ENCODE peak calls at places on chromosomes 12 and 14, in seven cellular contexts. I is IMR-90, B is ovary, C is body of pancreas, H is stomach, V is Caco-2, L is gastrocnemius medialis. T is an unnamed sample. For H3K36me3, the result is how much of the 10 kb centered on the place peaks cover.

GRCh38 chr12:5830121-5830520 is 114.9 kb downstream of the ANO2 start:
- DNase-seq in C (no peak), B (no peak), V (no peak), I (no peak), H (no peak), L (no peak), T (no peak)

GRCh38 chr14:33642080-33642479 is 308.8 kb downstream of the EGLN3 start:
- DNase-seq in I (no peak), H (no peak), C (no peak), L (no peak), B (no peak), V (no peak), T (no peak)

GRCh38 chr12:96587691-96588090 is 98.3 kb downstream of the CFAP54 start:
- DNase-seq in B (no peak), L (no peak), I (peak), H (no peak), V (no peak), C (no peak), T (no peak)

GRCh38 chr14:100066984-100067383 is 1.8 kb downstream of the EVL start:
- DNase-seq in H (no peak), I (no peak), L (no peak), V (no peak), B (no peak), C (no peak), T (no peak)

GRCh38 chr12:52942056-52942913 is 6.6 kb upstream of the KRT18 start:
- DNase-seq in I (peak), B (no peak), C (no peak), L (no peak), V (peak), H (peak), T (no peak)

GRCh38 chr14:99241314-99242035 is 30.5 kb downstream of the BCL11B start:
- DNase-seq in C (no peak), H (no peak), B (no peak), V (no peak), I (no peak), L (no peak), T (no peak)

GRCh38 chr12:80269953-80270552 is 170.7 kb downstream of the OTOGL start:
- DNase-seq in B (no peak), V (peak), L (no peak), I (peak), C (no peak), H (no peak), T (no peak)

GRCh38 chr12:6548556-6549378 is 7.1 kb downstream of the IFFO1 start:
- DNase-seq in H (no peak), L (peak), V (no peak), B (no peak), I (peak), C (no peak), T (no peak)

GRCh38 chr12:56574210-56574609 is 52.6 kb downstream of the RBMS2 start:
- DNase-seq in B (no peak), C (no peak), L (no peak), I (peak), H (no peak), V (no peak), T (no peak)

GRCh38 chr14:93348292-93348691 is 1.3 kb downstream of the COX8C start:
- DNase-seq in V (no peak), C (no peak), I (no peak), B (no peak), H (no peak), L (no peak), T (no peak)

GRCh38 chr14:92595267-92595666 is 81.7 kb downstream of the RIN3 start:
- DNase-seq in I (no peak), L (no peak), C (no peak), B (no peak), V (no peak), H (no peak), T (peak)

GRCh38 chr14:102829106-102829505 is 51.9 kb downstream of the TRAF3 start:
- DNase-seq in H (no peak), I (peak), C (no peak), V (no peak), B (no peak), L (no peak), T (no peak)

GRCh38 chr14:33509927-33510535 is 440.8 kb downstream of the EGLN3 start:
- DNase-seq in C (no peak), L (no peak), I (no peak), H (no peak), B (peak), V (no peak), T (no peak)

GRCh38 chr14:96167224-96168148 is 37.2 kb upstream of the BDKRB2 start:
- DNase-seq in C (no peak), H (no peak), I (peak), B (no peak), L (no peak), V (peak), T (no peak)

GRCh38 chr12:33484161-33484560 is 44.5 kb upstream of the SYT10 start:
- DNase-seq in B (no peak), L (no peak), V (no peak), H (no peak), I (no peak), C (no peak), T (no peak)

GRCh38 chr14:76473381-76474263 is 97.7 kb downstream of the ESRRB start:
- DNase-seq in V (no peak), H (no peak), B (no peak), I (peak), L (peak), C (no peak), T (peak)

GRCh38 chr12:55716582-55717396 is 943 bp downstream of the BLOC1S1 start:
- DNase-seq in B (no peak), H (no peak), I (no peak), C (no peak), L (no peak), V (no peak), T (no peak)

GRCh38 chr12:51700887-51701286 is 109.9 kb downstream of the SCN8A start:
- DNase-seq in V (no peak), H (no peak), B (no peak), C (no peak), I (no peak), L (no peak), T (no peak)

GRCh38 chr12:122190842-122191668 is 8.1 kb downstream of the LRRC43 start:
- DNase-seq in B (peak), L (peak), I (peak), C (peak), V (peak), H (peak), T (peak)

GRCh38 chr12:95440401-95440800 is 33.6 kb upstream of the METAP2 start:
- DNase-seq in L (no peak), B (no peak), I (peak), H (no peak), V (no peak), C (no peak), T (no peak)

GRCh38 chr14:55715889-55716288 is 135.9 kb downstream of the KTN1 start:
- DNase-seq in C (no peak), V (no peak), B (no peak), L (peak), I (peak), H (no peak), T (no peak)

GRCh38 chr12:62191747-62192485 is 68.3 kb upstream of the USP15 start:
- DNase-seq in H (no peak), C (peak), V (no peak), L (no peak), I (no peak), B (peak), T (peak)

GRCh38 chr14:31323419-31323818 is 96.9 kb downstream of the HEATR5A start:
- DNase-seq in L (no peak), H (no peak), V (no peak), I (no peak), C (no peak), B (no peak), T (no peak)

GRCh38 chr14:72615511-72616121 is 278.3 kb downstream of the DPF3 start:
- DNase-seq in B (no peak), I (peak), H (no peak), L (no peak), C (no peak), V (no peak), T (no peak)

GRCh38 chr12:112750971-112751370 is 40.6 kb upstream of the RPH3A start:
- DNase-seq in L (no peak), I (peak), C (no peak), H (no peak), B (no peak), V (no peak), T (no peak)

GRCh38 chr14:38611928-38612327 is 356.0 kb upstream of the CLEC14A start:
- DNase-seq in V (no peak), H (no peak), I (no peak), C (no peak), L (no peak), B (no peak), T (no peak)

GRCh38 chr14:69483765-69484443 is 624 bp upstream of the PLEKHD1 start:
- DNase-seq in V (no peak), H (no peak), I (peak), B (no peak), C (peak), L (peak), T (peak)

GRCh38 chr14:68451676-68452387 is 341.0 kb downstream of the ZFP36L1 start:
- DNase-seq in C (no peak), V (no peak), L (peak), I (no peak), H (no peak), B (peak), T (peak)

GRCh38 chr12:24902521-24903304 is 46.2 kb downstream of the BCAT1 start:
- DNase-seq in I (no peak), H (no peak), L (no peak), V (no peak), C (no peak), B (no peak), T (no peak)

GRCh38 chr12:119713551-119714031 is 45.7 kb downstream of the PRKAB1 start:
- DNase-seq in C (no peak), L (no peak), H (peak), V (no peak), B (no peak), I (no peak), T (no peak)

GRCh38 chr12:121602766-121603165 is 21.9 kb upstream of the KDM2B start:
- DNase-seq in L (no peak), C (no peak), H (no peak), V (no peak), B (no peak), I (no peak), T (no peak)

GRCh38 chr12:23906329-23906728 is 43.1 kb downstream of the SOX5 start:
- DNase-seq in C (no peak), H (no peak), I (peak), V (no peak), L (no peak), B (no peak), T (no peak)

GRCh38 chr12:20549115-20549719 is 145.9 kb upstream of the SLCO1C1 start:
- DNase-seq in C (no peak), H (no peak), I (peak), V (peak), L (no peak), B (peak), T (peak)

GRCh38 chr12:93645702-93646101 is 31.5 kb upstream of the CRADD start:
- DNase-seq in C (no peak), V (no peak), B (no peak), I (peak), H (no peak), L (no peak), T (no peak)

GRCh38 chr14:77061630-77062029 is 33.1 kb upstream of the IRF2BPL start:
- DNase-seq in B (no peak), V (no peak), C (no peak), H (no peak), I (no peak), L (no peak), T (no peak)

GRCh38 chr14:68874746-68875155 is 81.9 kb upstream of the ZFP36L1 start:
- DNase-seq in H (no peak), C (no peak), V (no peak), I (no peak), L (peak), B (no peak), T (peak)

GRCh38 chr14:21990116-21990515 is 316.5 kb upstream of the OR4E1 start:
- DNase-seq in B (no peak), C (no peak), L (no peak), I (no peak), H (no peak), V (no peak), T (no peak)

GRCh38 chr12:40224439-40225291 is at the start of gene LRRK2:
- DNase-seq in I (peak), L (peak), C (peak), V (peak), B (peak), H (peak), T (peak)

GRCh38 chr12:3622732-3623690 is 129.9 kb downstream of the CRACR2A start:
- DNase-seq in I (no peak), C (no peak), V (no peak), L (no peak), H (no peak), B (no peak), T (no peak)
- H3K36me3 ChIP-seq in I (under half), C (under half), V (under half), L (under half), H (under half), B (under half), T (under half)

DNA sequence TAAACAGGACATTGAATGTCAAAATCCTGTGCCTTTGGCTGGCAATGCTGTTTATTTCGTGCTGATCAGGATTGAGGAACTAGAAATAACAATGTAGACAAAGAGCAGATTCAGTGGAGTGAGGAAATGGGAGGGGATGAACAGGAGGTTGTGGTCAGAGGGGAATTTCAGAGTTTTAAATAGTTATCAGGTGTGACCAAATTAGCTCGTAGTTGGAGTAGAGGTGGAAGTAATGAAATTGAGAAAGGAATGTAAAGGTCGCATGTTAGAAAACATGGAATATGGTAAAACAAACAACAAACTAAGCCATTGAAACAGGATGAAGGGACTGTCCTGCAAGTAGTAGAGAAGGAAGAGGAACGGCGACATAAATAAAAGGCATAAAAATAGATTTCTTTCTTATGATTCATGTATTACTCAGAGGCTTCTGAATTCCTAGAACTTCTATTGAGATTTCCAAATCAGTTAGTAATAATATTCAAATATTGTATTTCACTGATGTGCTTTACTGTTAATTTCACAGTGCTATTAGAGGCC is 9.5 kb upstream of the SAV1 start:
- DNase-seq in B (no peak), C (no peak), L (no peak), H (no peak), V (no peak), I (peak), T (no peak)
- H3K4me3 ChIP-seq in B (no peak), C (no peak), L (no peak), H (no peak), V (no peak), I (peak), T (no peak)

GRCh38 chr12:27693403-27693802 is 2.8 kb upstream of the REP15 start:
- DNase-seq in V (no peak), I (no peak), B (no peak), C (no peak), L (no peak), H (no peak), T (no peak)

GRCh38 chr12:27695556-27696292 is 523 bp upstream of the REP15 start:
- DNase-seq in B (no peak), V (no peak), C (no peak), H (no peak), L (no peak), I (peak), T (no peak)

GRCh38 chr12:27696864-27697564 is 767 bp downstream of the REP15 start:
- DNase-seq in B (no peak), C (no peak), L (no peak), I (no peak), V (no peak), H (no peak), T (no peak)

GRCh38 chr12:27696293-27696652 is at the start of gene REP15:
- DNase-seq in B (no peak), V (no peak), I (no peak), H (no peak), C (no peak), L (no peak), T (no peak)
- H3K36me3 ChIP-seq in B (under half), V (under half), I (under half), H (under half), C (under half), L (under half), T (under half)

GRCh38 chr14:81435048-81435577 is 35.0 kb upstream of the STON2 start:
- DNase-seq in C (no peak), H (no peak), L (no peak), I (no peak), B (no peak), V (no peak), T (no peak)
- H3K4me3 ChIP-seq in C (peak), H (peak), L (peak), I (no peak), B (no peak), V (peak), T (peak)

GRCh38 chr12:50187084-50187900 is 20.1 kb upstream of the CERS5 start:
- DNase-seq in H (no peak), L (no peak), B (no peak), I (peak), V (no peak), C (no peak), T (no peak)

GRCh38 chr12:50185496-50185895 is 18.3 kb upstream of the CERS5 start:
- DNase-seq in I (no peak), C (no peak), B (no peak), V (no peak), L (no peak), H (no peak), T (no peak)

GRCh38 chr12:50184261-50184660 is 17.1 kb upstream of the CERS5 start:
- DNase-seq in B (no peak), L (no peak), V (no peak), C (no peak), I (no peak), H (no peak), T (no peak)

GRCh38 chr12:50186667-50187066 is 19.5 kb upstream of the CERS5 start:
- DNase-seq in H (no peak), I (peak), B (no peak), L (no peak), V (no peak), C (no peak), T (no peak)

GRCh38 chr12:50185975-50186663 is 18.9 kb upstream of the CERS5 start:
- DNase-seq in V (no peak), C (no peak), H (no peak), L (no peak), I (peak), B (no peak), T (no peak)
- H3K36me3 ChIP-seq in V (under half), C (under half), H (under half), L (under half), I (under half), B (under half), T (under half)

T was measured in testis.